ENCODE peak calls at places on chromosomes 5 and 9, in seven cellular contexts. M is spleen, C is IMR-90, V is cardiac muscle cell, O is mucosa of descending colon, H is neural crest cell, F is fibroblast of pulmonary artery. L is an unnamed sample.

GRCh38 chr9:6646028-6646636 is 603 bp upstream of the GLDC start:
- DNase-seq in M (no peak), C (no peak), V (no peak), O (no peak), H (no peak), F (no peak), L (no peak)

GRCh38 chr9:130680836-130681768 is 12.5 kb upstream of the EXOSC2 start:
- DNase-seq in M (peak), C (peak), V (peak), O (peak), H (peak), F (peak), L (peak)

GRCh38 chr5:89277791-89278190 is 394.8 kb upstream of the MEF2C start:
- DNase-seq in M (no peak), C (peak), V (no peak), O (no peak), H (no peak), F (no peak), L (peak)

GRCh38 chr5:83553000-83553486 is 81.5 kb downstream of the VCAN start:
- DNase-seq in M (no peak), C (peak), V (peak), O (peak), H (no peak), F (peak), L (no peak)

GRCh38 chr5:115487750-115488149 is 56.8 kb downstream of the FEM1C start:
- DNase-seq in M (no peak), C (no peak), V (no peak), O (no peak), H (no peak), F (no peak), L (no peak)

GRCh38 chr5:17373406-17374110 is 124.5 kb upstream of the TAF11L2 start:
- DNase-seq in M (no peak), C (no peak), V (no peak), O (no peak), H (peak), F (no peak), L (no peak)

GRCh38 chr5:124798890-124799289 is 52.5 kb upstream of the ZNF608 start:
- DNase-seq in M (no peak), C (no peak), V (no peak), O (no peak), H (no peak), F (no peak), L (no peak)

GRCh38 chr5:3187846-3188425 is 407.7 kb upstream of the IRX1 start:
- DNase-seq in M (no peak), C (no peak), V (no peak), O (no peak), H (no peak), F (no peak), L (no peak)

GRCh38 chr5:37533851-37534250 is 154.7 kb downstream of the WDR70 start:
- DNase-seq in M (no peak), C (peak), V (no peak), O (no peak), H (no peak), F (peak), L (peak)

GRCh38 chr5:91521313-91521712 is 138.2 kb upstream of the ARRDC3 start:
- DNase-seq in M (no peak), C (no peak), V (no peak), O (no peak), H (no peak), F (no peak), L (no peak)

GRCh38 chr5:99034336-99034735 is 105.5 kb upstream of the CHD1 start:
- DNase-seq in M (no peak), C (peak), V (peak), O (no peak), H (no peak), F (peak), L (no peak)

GRCh38 chr5:140882591-140882899 is 621 bp downstream of the PCDHA13 start:
- DNase-seq in M (no peak), C (no peak), V (no peak), O (no peak), H (no peak), F (no peak), L (peak)

GRCh38 chr5:97167435-97167834 is 15.6 kb downstream of the RIOK2 start:
- DNase-seq in M (no peak), C (no peak), V (no peak), O (no peak), H (no peak), F (no peak), L (no peak)

GRCh38 chr5:111755942-111756353 is 1.0 kb downstream of the NREP start:
- DNase-seq in M (no peak), C (peak), V (peak), O (no peak), H (no peak), F (peak), L (no peak)

GRCh38 chr9:926976-927375 is 49.5 kb upstream of the DMRT3 start:
- DNase-seq in M (no peak), C (no peak), V (no peak), O (no peak), H (no peak), F (no peak), L (no peak)

GRCh38 chr5:181204561-181205401 is at the start of gene TRIM7:
- DNase-seq in M (peak), C (peak), V (no peak), O (no peak), H (peak), F (no peak), L (peak)

GRCh38 chr9:31393240-31393639 is 991.2 kb upstream of the ACO1 start:
- DNase-seq in M (no peak), C (no peak), V (peak), O (no peak), H (no peak), F (peak), L (no peak)

GRCh38 chr9:137254624-137255447 is at the start of gene NELFB:
- DNase-seq in M (peak), C (peak), V (peak), O (peak), H (peak), F (peak), L (peak)
- TF ChIP-seq CTCF in M (peak), C (peak), V (no peak), O (no peak), H (no peak), F (no peak), L (no peak)

GRCh38 chr9:92685022-92685421 is 15.1 kb upstream of the IPPK start:
- DNase-seq in M (no peak), C (no peak), V (no peak), O (no peak), H (no peak), F (no peak), L (no peak)

GRCh38 chr9:92682269-92682668 is 12.3 kb upstream of the IPPK start:
- DNase-seq in M (no peak), C (no peak), V (no peak), O (no peak), H (no peak), F (no peak), L (no peak)

GRCh38 chr9:92686954-92687353 is 17.0 kb upstream of the IPPK start:
- DNase-seq in M (no peak), C (no peak), V (no peak), O (no peak), H (no peak), F (peak), L (peak)
- TF ChIP-seq CTCF in M (no peak), C (peak), V (peak), O (no peak), H (peak), F (peak), L (no peak)

GRCh38 chr5:127290019-127290945 is at the start of gene MEGF10:
- DNase-seq in M (no peak), C (peak), V (peak), O (peak), H (peak), F (peak), L (peak)
- TF ChIP-seq CTCF in M (peak), C (peak), V (peak), O (peak), H (peak), F (peak), L (peak)

GRCh38 chr5:107272509-107272908 is 398.2 kb downstream of the EFNA5 start:
- DNase-seq in M (no peak), C (no peak), V (no peak), O (no peak), H (no peak), F (no peak), L (no peak)

GRCh38 chr5:107275333-107275732 is 395.4 kb downstream of the EFNA5 start:
- DNase-seq in M (no peak), C (no peak), V (no peak), O (no peak), H (no peak), F (no peak), L (no peak)

GRCh38 chr5:107271682-107272350 is 398.9 kb downstream of the EFNA5 start:
- DNase-seq in M (no peak), C (no peak), V (no peak), O (no peak), H (no peak), F (no peak), L (no peak)

GRCh38 chr5:107274576-107274975 is 396.2 kb downstream of the EFNA5 start:
- DNase-seq in M (no peak), C (peak), V (peak), O (no peak), H (no peak), F (peak), L (no peak)

GRCh38 chr5:107272954-107273353 is 397.8 kb downstream of the EFNA5 start:
- DNase-seq in M (no peak), C (no peak), V (peak), O (no peak), H (no peak), F (peak), L (no peak)
- TF ChIP-seq CTCF in M (no peak), C (no peak), V (no peak), O (no peak), H (no peak), F (no peak), L (no peak)

DNA sequence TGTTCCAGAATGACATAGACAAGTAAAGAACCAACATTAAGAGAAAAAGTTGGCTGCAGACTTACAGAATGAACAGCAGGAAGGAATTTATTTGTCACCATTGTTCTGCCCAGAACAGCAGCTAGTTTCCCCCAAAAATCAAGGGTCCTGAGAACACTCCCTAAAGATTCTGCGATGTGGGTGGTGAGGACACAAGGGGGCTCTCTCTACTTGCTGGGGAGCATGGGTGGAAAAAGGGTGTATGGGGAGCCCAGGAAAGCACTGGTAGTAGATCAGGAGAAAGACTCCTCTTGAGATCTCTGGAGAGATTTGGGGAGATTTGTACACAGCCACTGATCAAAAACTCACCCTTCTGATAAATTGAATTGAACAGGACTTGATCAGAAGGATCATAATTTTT is 316.5 kb downstream of the KCTD16 start:
- DNase-seq in M (no peak), C (no peak), V (no peak), O (no peak), H (no peak), F (no peak), L (peak)
- TF ChIP-seq CTCF in M (no peak), C (peak), V (no peak), O (no peak), H (no peak), F (no peak), L (no peak)

GRCh38 chr9:129104051-129104450 is 6.5 kb downstream of the CRAT start:
- DNase-seq in M (no peak), C (no peak), V (no peak), O (no peak), H (no peak), F (no peak), L (no peak)

GRCh38 chr9:129102095-129102525 is 8.5 kb downstream of the CRAT start:
- DNase-seq in M (no peak), C (no peak), V (no peak), O (no peak), H (no peak), F (no peak), L (no peak)

GRCh38 chr9:129101279-129101678 is 9.3 kb downstream of the CRAT start:
- DNase-seq in M (no peak), C (no peak), V (no peak), O (no peak), H (no peak), F (no peak), L (no peak)

GRCh38 chr9:129103595-129103965 is 7.0 kb downstream of the CRAT start:
- DNase-seq in M (no peak), C (no peak), V (no peak), O (no peak), H (no peak), F (no peak), L (no peak)

DNA sequence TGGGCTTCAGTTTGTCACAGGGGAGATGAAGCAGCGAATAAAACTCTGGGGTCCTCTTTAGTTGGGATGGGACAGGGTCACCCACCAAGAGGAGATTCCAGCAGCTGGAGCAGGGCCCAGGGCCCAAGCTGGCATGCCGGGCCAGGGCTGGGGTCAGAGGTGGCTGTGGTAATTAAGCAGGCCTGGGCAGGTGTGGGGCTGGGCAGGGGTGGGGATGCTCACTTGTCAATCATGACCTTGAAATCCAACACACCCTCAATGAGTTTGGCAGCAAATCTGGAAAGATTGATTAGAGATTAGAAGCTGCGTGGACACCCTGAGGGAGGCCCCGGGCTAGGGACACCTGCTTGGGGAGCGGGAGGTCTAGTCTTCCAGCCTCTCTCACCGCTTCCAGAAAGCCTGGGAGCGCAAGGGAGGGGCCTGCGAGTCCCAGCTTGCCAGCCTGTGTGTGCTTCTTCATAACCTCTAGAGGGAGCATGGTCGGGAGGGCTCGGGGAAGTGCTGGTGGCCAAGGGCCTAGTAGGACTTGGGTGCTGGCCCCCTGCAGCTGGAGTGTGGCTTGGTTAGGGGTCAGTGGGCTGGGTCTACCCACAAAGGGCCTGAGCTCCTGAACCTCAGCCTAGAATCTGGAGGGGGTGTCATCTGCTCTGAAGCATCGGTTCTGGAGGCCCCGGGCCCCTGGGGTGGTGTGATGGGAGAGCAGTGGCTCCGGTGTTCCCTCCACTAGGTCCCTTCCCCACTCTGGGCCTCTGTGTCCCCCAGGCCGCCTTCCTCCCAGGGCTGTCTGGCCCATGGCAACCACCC is 7.6 kb downstream of the CRAT start:
- DNase-seq in M (no peak), C (peak), V (peak), O (no peak), H (peak), F (peak), L (peak)
- TF ChIP-seq CTCF in M (peak), C (peak), V (peak), O (no peak), H (peak), F (peak), L (peak)

GRCh38 chr9:73444821-73445220 is 293.2 kb downstream of the ANXA1 start:
- DNase-seq in M (no peak), C (no peak), V (no peak), O (no peak), H (no peak), F (no peak), L (no peak)
- TF ChIP-seq CTCF in M (no peak), C (no peak), V (no peak), O (no peak), H (no peak), F (no peak), L (no peak)

GRCh38 chr5:148125641-148126040 is 42.7 kb upstream of the SPINK14 start:
- DNase-seq in M (no peak), C (peak), V (peak), O (no peak), H (no peak), F (peak), L (peak)
- TF ChIP-seq CTCF in M (no peak), C (no peak), V (peak), O (no peak), H (peak), F (peak), L (peak)

GRCh38 chr9:2199999-2200796 is 185.1 kb downstream of the SMARCA2 start:
- DNase-seq in M (no peak), C (no peak), V (no peak), O (no peak), H (no peak), F (no peak), L (no peak)
- TF ChIP-seq CTCF in M (no peak), C (no peak), V (no peak), O (no peak), H (no peak), F (no peak), L (no peak)

L was measured in MCF 10A.